ENCODE peak calls at places on chromosomes 16 and 17, in nine cellular contexts. A is myocyte; E is mucosa of descending colon; X is Calu3; L is OCI-M1; Y is putamen; G is Caki2; T is activated naive CD4-positive, alpha-beta T cell treated with Interleukin-2 at 50 U/mL for 16 hours; O is stromal cell of bone marrow. D is an unnamed sample.

GRCh38 chr16:60203525-60204124 is 1469.5 kb upstream of the GOT2 start:
- DNase-seq in A (peak; percentile 41), E (no peak), X (no peak), L (peak; percentile 13), Y (no peak), G (no peak), T (no peak), O (peak; percentile 18), D (peak; percentile 29)

GRCh38 chr17:17985555-17985954 is 12.9 kb downstream of the DRC3 start:
- DNase-seq in A (peak; percentile 16), E (no peak), X (no peak), L (peak; percentile 2), Y (no peak), G (no peak), T (no peak), O (no peak), D (peak; percentile 52)

GRCh38 chr17:38585805-38586529 is 19.8 kb downstream of the SRCIN1 start:
- DNase-seq in A (no peak), E (no peak), X (no peak), L (no peak), Y (no peak), G (no peak), T (no peak), O (no peak), D (no peak)

GRCh38 chr17:76631821-76632565 is 11.6 kb downstream of the ST6GALNAC1 start:
- DNase-seq in A (peak; percentile 57), E (no peak), X (peak; percentile 53), L (no peak), Y (no peak), G (no peak), T (no peak), O (no peak), D (no peak)

GRCh38 chr16:66886914-66887313 is 6.6 kb downstream of the PDP2 start:
- DNase-seq in A (no peak), E (no peak), X (no peak), L (peak; percentile 71), Y (no peak), G (no peak), T (no peak), O (no peak), D (no peak)

GRCh38 chr16:84548971-84549844 is 44.7 kb upstream of the MEAK7 start:
- DNase-seq in A (no peak), E (no peak), X (no peak), L (peak; percentile 22), Y (no peak), G (no peak), T (peak; percentile 56), O (no peak), D (peak; percentile 75)

GRCh38 chr16:66295191-66295590 is 71.3 kb upstream of the CDH5 start:
- DNase-seq in A (no peak), E (no peak), X (no peak), L (no peak), Y (no peak), G (no peak), T (no peak), O (no peak), D (no peak)

GRCh38 chr16:1068451-1068850 is 4.1 kb upstream of the SSTR5 start:
- DNase-seq in A (no peak), E (no peak), X (no peak), L (no peak), Y (no peak), G (no peak), T (no peak), O (no peak), D (no peak)

GRCh38 chr17:10616502-10617119 is 40.5 kb downstream of the MYH3 start:
- DNase-seq in A (peak; percentile 91), E (peak; percentile 91), X (peak; percentile 79), L (peak; percentile 78), Y (peak; percentile 10), G (peak; percentile 23), T (peak; percentile 74), O (peak; percentile 50), D (peak; percentile 80)

GRCh38 chr17:46063239-46063638 is 64.2 kb downstream of the STH start:
- DNase-seq in A (peak; percentile 80), E (no peak), X (no peak), L (no peak), Y (no peak), G (peak; percentile 83), T (no peak), O (no peak), D (no peak)

GRCh38 chr16:54171855-54172537 is 114.6 kb downstream of the IRX3 start:
- DNase-seq in A (peak; percentile 22), E (peak; percentile 11), X (peak; percentile 43), L (peak; percentile 2), Y (peak; percentile 15), G (peak; percentile 7), T (no peak), O (peak; percentile 38), D (peak; percentile 71)

GRCh38 chr17:65987988-65988387 is 203.9 kb downstream of the CEP112 start:
- DNase-seq in A (no peak), E (peak; percentile 47), X (peak; percentile 36), L (peak; percentile 33), Y (no peak), G (peak; percentile 18), T (no peak), O (peak; percentile 2), D (peak; percentile 41)

GRCh38 chr17:69466905-69467630 is 52.6 kb downstream of the MAP2K6 start:
- DNase-seq in A (no peak), E (no peak), X (peak; percentile 46), L (no peak), Y (no peak), G (peak; percentile 83), T (no peak), O (no peak), D (no peak)

GRCh38 chr16:14497245-14498082 is 132.6 kb downstream of the PARN start:
- DNase-seq in A (no peak), E (no peak), X (no peak), L (no peak), Y (no peak), G (no peak), T (no peak), O (no peak), D (no peak)

GRCh38 chr17:41678907-41679739 is 9.6 kb upstream of the EIF1 start:
- DNase-seq in A (peak; percentile 45), E (peak; percentile 63), X (peak; percentile 80), L (peak; percentile 98), Y (no peak), G (peak; percentile 99), T (peak; percentile 60), O (peak; percentile 75), D (peak; percentile 91)

GRCh38 chr17:40901981-40902862 is 17.2 kb upstream of the KRT20 start:
- DNase-seq in A (no peak), E (peak; percentile 85), X (peak; percentile 91), L (no peak), Y (no peak), G (peak; percentile 91), T (no peak), O (no peak), D (no peak)

D was measured in NB4.